ENCODE peak calls at places on chromosome 7, in four cellular contexts. One of them, this sample, is unnamed.

GRCh38 chr7:24920702-24921679 is 59.0 kb downstream of the OSBPL3 start:
- DNase-seq in K562: peak
- DNase-seq in GM12878: no peak
- DNase-seq in H1: no peak
- DNase-seq in this sample: no peak

GRCh38 chr7:105538349-105538748 is 6.3 kb downstream of the RINT1 start:
- DNase-seq in K562: no peak
- DNase-seq in GM12878: no peak
- DNase-seq in H1: peak
- DNase-seq in this sample: no peak

GRCh38 chr7:48924433-48924832 is at the start of gene CDC14C:
- DNase-seq in K562: no peak
- DNase-seq in GM12878: no peak
- DNase-seq in H1: no peak
- DNase-seq in this sample: no peak

GRCh38 chr7:33447980-33448379 is 318.6 kb downstream of the BBS9 start:
- DNase-seq in K562: no peak
- DNase-seq in GM12878: no peak
- DNase-seq in H1: no peak
- DNase-seq in this sample: no peak

GRCh38 chr7:87926581-87927461 is 7.2 kb upstream of the ADAM22 start:
- DNase-seq in K562: peak
- DNase-seq in GM12878: peak
- DNase-seq in H1: peak
- DNase-seq in this sample: no peak

GRCh38 chr7:123846217-123846891 is 1.4 kb downstream of the HYAL4 start:
- DNase-seq in K562: no peak
- DNase-seq in GM12878: peak
- DNase-seq in H1: no peak
- DNase-seq in this sample: no peak

GRCh38 chr7:121274467-121274866 is 54.3 kb upstream of the WNT16 start:
- DNase-seq in K562: no peak
- DNase-seq in GM12878: no peak
- DNase-seq in H1: no peak
- DNase-seq in this sample: no peak

GRCh38 chr7:123367508-123368122 is 166.8 kb downstream of the IQUB start:
- DNase-seq in K562: peak
- DNase-seq in GM12878: peak
- DNase-seq in H1: no peak
- DNase-seq in this sample: peak

GRCh38 chr7:73920406-73921134 is 59.6 kb downstream of the TMEM270 start:
- DNase-seq in K562: no peak
- DNase-seq in GM12878: no peak
- DNase-seq in H1: peak
- DNase-seq in this sample: no peak

GRCh38 chr7:31692451-31692850 is 5.4 kb downstream of the PPP1R17 start:
- DNase-seq in K562: no peak
- DNase-seq in GM12878: no peak
- DNase-seq in H1: no peak
- DNase-seq in this sample: no peak

GRCh38 chr7:150855476-150856302 is 3.4 kb downstream of the AOC1 start:
- DNase-seq in K562: no peak
- DNase-seq in GM12878: no peak
- DNase-seq in H1: no peak
- DNase-seq in this sample: no peak

GRCh38 chr7:79287976-79288375 is 165.5 kb downstream of the MAGI2 start:
- DNase-seq in K562: no peak
- DNase-seq in GM12878: no peak
- DNase-seq in H1: no peak
- DNase-seq in this sample: no peak

GRCh38 chr7:26398436-26399308 is 107.0 kb downstream of the SNX10 start:
- DNase-seq in K562: peak
- DNase-seq in GM12878: peak
- DNase-seq in H1: peak
- DNase-seq in this sample: peak

GRCh38 chr7:153566324-153566723 is 485.9 kb upstream of the DPP6 start:
- DNase-seq in K562: no peak
- DNase-seq in GM12878: no peak
- DNase-seq in H1: no peak
- DNase-seq in this sample: no peak

GRCh38 chr7:115009736-115010435 is 88.0 kb downstream of the MDFIC start:
- DNase-seq in K562: no peak
- DNase-seq in GM12878: no peak
- DNase-seq in H1: no peak
- DNase-seq in this sample: no peak
- H3K27ac ChIP-seq in K562: no peak
- H3K27ac ChIP-seq in GM12878: peak
- H3K27ac ChIP-seq in H1: no peak
- H3K27ac ChIP-seq in this sample: peak

GRCh38 chr7:148699772-148700629 is 1.3 kb downstream of the CUL1 start:
- DNase-seq in K562: peak
- DNase-seq in GM12878: no peak
- DNase-seq in H1: no peak
- DNase-seq in this sample: no peak
- TF ChIP-seq HDAC2 in K562: peak
- TF ChIP-seq HDAC2 in GM12878: no peak
- TF ChIP-seq HDAC2 in H1: no peak
- TF ChIP-seq HDAC2 in this sample: no peak

GRCh38 chr7:101166909-101167644 is 1.7 kb upstream of the VGF start:
- DNase-seq in K562: peak
- DNase-seq in GM12878: no peak
- DNase-seq in H1: peak
- DNase-seq in this sample: no peak
- TF ChIP-seq MAX in K562: no peak
- TF ChIP-seq MAX in GM12878: no peak
- TF ChIP-seq MAX in H1: peak
- TF ChIP-seq MAX in this sample: no peak

DNA sequence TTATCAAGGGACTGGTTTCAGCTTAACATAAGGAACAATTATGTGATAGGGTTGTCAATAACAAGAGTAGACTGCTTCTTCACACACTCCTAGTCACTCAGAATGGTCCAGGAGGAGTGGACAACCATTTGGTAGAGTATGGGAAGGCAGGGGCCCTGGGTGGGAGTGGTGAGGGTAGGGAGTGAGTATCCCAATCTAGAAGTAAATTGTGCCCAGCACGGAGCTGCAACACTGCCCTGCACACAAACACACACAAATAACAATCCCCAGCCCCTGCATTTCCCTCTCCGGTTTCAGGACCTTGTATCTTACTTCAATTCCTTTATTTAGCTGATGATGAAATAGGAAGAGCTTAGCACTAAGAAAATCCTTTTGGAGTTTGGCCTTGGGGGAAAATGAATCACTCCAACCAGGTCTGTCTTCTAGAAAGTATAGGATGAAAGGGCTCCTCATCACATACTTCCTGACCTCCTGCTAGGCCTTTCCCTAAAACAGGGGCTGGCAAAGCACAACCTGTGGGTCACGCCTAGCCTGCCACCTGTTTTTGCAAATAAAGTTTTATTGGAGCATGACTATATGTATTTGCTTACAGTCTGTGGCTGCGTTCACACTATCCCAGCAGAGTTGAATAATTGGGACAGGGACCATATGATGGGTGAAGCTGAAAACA is 110.7 kb downstream of the EGFR start:
- DNase-seq in K562: no peak
- DNase-seq in GM12878: no peak
- DNase-seq in H1: no peak
- DNase-seq in this sample: peak
- H3K27ac ChIP-seq in K562: no peak
- H3K27ac ChIP-seq in GM12878: no peak
- H3K27ac ChIP-seq in H1: no peak
- H3K27ac ChIP-seq in this sample: peak

GRCh38 chr7:39017369-39017768 is 39.7 kb downstream of the POU6F2 start:
- DNase-seq in K562: no peak
- DNase-seq in GM12878: no peak
- DNase-seq in H1: no peak
- DNase-seq in this sample: no peak

DNA sequence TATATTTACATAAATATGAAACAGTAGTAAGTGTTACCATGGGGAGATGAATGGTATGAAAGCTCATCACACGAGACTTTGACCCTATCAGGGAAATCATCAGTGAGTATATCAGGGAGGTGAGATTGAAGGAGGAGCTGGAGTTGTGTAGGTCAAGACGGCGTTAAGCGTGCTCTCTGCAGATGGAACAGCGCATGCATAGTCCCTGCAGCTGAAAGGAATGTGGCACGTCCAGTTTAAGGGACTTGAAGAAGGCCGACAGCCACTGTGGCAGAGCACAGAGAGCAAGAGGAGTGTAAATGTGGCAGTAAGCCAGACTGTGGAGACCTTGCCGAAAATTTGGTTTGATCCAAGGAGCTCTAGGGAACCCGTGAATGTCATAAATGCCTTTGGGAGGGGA is 38.9 kb downstream of the POU6F2 start:
- DNase-seq in K562: no peak
- DNase-seq in GM12878: no peak
- DNase-seq in H1: no peak
- DNase-seq in this sample: no peak
- TF ChIP-seq HDAC2 in K562: no peak
- TF ChIP-seq HDAC2 in GM12878: no peak
- TF ChIP-seq HDAC2 in H1: no peak
- TF ChIP-seq HDAC2 in this sample: no peak

GRCh38 chr7:100539436-100540006 is 518 bp downstream of the AGFG2 start:
- DNase-seq in K562: no peak
- DNase-seq in GM12878: no peak
- DNase-seq in H1: peak
- DNase-seq in this sample: no peak
- TF ChIP-seq MAX in K562: no peak
- TF ChIP-seq MAX in GM12878: no peak
- TF ChIP-seq MAX in H1: no peak
- TF ChIP-seq MAX in this sample: no peak